ENCODE peak calls at places on chromosomes 5 and 9, in eight cellular contexts. Y is dorsolateral prefrontal cortex; I is neuronal stem cell; D is ovary; V is CD8-positive, alpha-beta T cell; S is adipocyte; Q is CD4-positive, alpha-beta T cell; C is colonic mucosa. G is an unnamed sample.

GRCh38 chr5:138932171-138932810 is 57.2 kb upstream of the LRRTM2 start:
- DNase-seq in Y (no peak), I (no peak), D (no peak), V (no peak), S (no peak), Q (no peak), C (no peak), G (no peak)

GRCh38 chr5:61637566-61637965 is 305.5 kb downstream of the ZSWIM6 start:
- DNase-seq in Y (no peak), I (no peak), D (no peak), V (no peak), S (peak; percentile 76), Q (no peak), C (no peak), G (no peak)

GRCh38 chr5:171336486-171337206 is 27.6 kb downstream of the TLX3 start:
- DNase-seq in Y (no peak), I (no peak), D (no peak), V (no peak), S (peak; percentile 88), Q (no peak), C (no peak), G (peak; percentile 52)

GRCh38 chr9:2292733-2293132 is 277.6 kb downstream of the SMARCA2 start:
- DNase-seq in Y (no peak), I (no peak), D (no peak), V (no peak), S (no peak), Q (no peak), C (no peak), G (no peak)

GRCh38 chr5:81878333-81878732 is 93.5 kb upstream of the ATG10 start:
- DNase-seq in Y (no peak), I (no peak), D (no peak), V (no peak), S (no peak), Q (no peak), C (no peak), G (no peak)

GRCh38 chr9:121746411-121746810 is 95.0 kb downstream of the DAB2IP start:
- DNase-seq in Y (no peak), I (no peak), D (no peak), V (no peak), S (no peak), Q (no peak), C (no peak), G (no peak)

GRCh38 chr5:537098-537497 is 12.8 kb upstream of the SLC9A3 start:
- DNase-seq in Y (no peak), I (no peak), D (no peak), V (no peak), S (no peak), Q (no peak), C (no peak), G (no peak)

GRCh38 chr5:101292199-101292598 is 389.1 kb upstream of the ST8SIA4 start:
- DNase-seq in Y (no peak), I (no peak), D (no peak), V (no peak), S (no peak), Q (no peak), C (no peak), G (no peak)

DNA sequence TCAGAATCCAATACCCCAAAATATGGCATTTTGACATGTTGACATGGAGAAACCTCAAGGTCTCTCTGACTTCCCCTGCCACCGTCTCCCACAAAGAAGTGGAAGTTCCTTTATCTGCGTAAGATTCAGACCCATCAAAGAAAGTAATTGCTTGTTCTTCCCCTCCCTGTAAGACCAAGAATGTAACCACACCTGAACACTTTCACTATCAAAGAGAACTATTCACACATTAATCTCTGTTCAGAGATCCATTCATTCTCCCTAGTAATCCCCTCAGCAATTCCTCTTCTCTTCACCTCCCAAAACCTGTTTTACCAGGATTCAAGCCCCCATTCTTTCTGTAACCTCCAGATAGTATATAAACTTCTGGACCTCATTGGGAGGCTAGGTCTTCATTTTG is 4.1 kb upstream of the SLC1A1 start:
- DNase-seq in Y (no peak), I (no peak), D (no peak), V (no peak), S (no peak), Q (no peak), C (no peak), G (no peak)
- H3K27me3 ChIP-seq in Y (no peaks in the 10 kb centered on the region), I (peaks cover 11% of the 10 kb centered on the region), D (no peaks in the 10 kb centered on the region), V (peaks cover 13% of the 10 kb centered on the region), S (no peaks in the 10 kb centered on the region), Q (peaks cover 19% of the 10 kb centered on the region), C (no peaks in the 10 kb centered on the region), G (peaks cover 3% of the 10 kb centered on the region)

DNA sequence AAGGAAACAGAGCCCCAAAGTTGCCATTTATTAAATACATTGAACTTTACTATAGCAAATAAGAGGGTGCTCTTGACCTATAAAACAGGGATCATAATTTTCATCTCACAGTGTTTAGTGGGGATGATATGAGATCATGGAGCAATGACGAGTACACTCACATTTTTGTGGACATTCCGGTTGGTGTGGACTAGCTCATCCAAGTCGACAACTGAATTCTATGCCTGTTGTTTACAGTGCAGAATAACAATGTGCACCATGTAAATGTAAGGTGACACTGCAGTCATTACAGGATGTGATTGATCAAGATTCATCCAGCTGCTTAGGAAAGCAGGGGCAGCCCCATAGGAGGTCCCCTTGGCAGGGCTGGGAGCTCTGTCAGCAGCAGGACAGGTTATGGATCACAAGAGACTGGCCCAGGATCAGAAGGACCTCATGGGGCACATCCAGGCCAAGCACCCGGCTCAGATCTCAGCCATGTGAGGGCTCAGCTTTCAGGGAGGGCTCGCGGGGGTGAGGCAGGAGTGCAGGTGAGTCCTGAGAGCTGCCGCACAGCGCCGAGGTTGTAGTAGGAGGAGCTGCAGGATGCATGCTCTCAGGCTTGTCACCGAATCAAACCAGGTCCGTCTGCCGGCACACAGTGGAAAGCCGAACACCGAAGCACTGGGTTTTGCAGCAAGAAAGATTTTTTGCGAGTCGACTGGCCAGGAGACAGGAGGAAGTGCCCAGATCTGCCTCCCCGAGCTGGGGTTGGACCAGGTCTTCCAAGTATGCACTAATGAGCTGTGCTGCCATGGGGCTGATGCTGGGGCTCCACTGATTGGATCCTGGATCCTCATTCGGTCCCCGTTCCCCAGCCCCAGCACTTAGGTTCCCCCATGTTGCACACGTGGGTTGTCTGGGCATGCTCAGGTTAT is 28.2 kb downstream of the MRPL36 start:
- DNase-seq in Y (no peak), I (no peak), D (no peak), V (no peak), S (no peak), Q (no peak), C (no peak), G (no peak)
- H3K27me3 ChIP-seq in Y (no peaks in the 10 kb centered on the region), I (no peaks in the 10 kb centered on the region), D (no peaks in the 10 kb centered on the region), V (no peaks in the 10 kb centered on the region), S (peaks cover 30% of the 10 kb centered on the region), Q (no peaks in the 10 kb centered on the region), C (no peaks in the 10 kb centered on the region), G (no peaks in the 10 kb centered on the region)

GRCh38 chr5:77867194-77867691 is 91.1 kb upstream of the TBCA start:
- DNase-seq in Y (no peak), I (no peak), D (no peak), V (no peak), S (peak; percentile 73), Q (no peak), C (no peak), G (peak; percentile 20)

GRCh38 chr5:77866198-77866597 is 90.1 kb upstream of the TBCA start:
- DNase-seq in Y (no peak), I (no peak), D (no peak), V (no peak), S (no peak), Q (no peak), C (no peak), G (no peak)

GRCh38 chr5:77867914-77868313 is 91.8 kb upstream of the TBCA start:
- DNase-seq in Y (peak; percentile 82), I (no peak), D (no peak), V (no peak), S (no peak), Q (no peak), C (no peak), G (no peak)

GRCh38 chr5:77863181-77863580 is 87.0 kb upstream of the TBCA start:
- DNase-seq in Y (no peak), I (no peak), D (no peak), V (no peak), S (no peak), Q (no peak), C (no peak), G (no peak)

DNA sequence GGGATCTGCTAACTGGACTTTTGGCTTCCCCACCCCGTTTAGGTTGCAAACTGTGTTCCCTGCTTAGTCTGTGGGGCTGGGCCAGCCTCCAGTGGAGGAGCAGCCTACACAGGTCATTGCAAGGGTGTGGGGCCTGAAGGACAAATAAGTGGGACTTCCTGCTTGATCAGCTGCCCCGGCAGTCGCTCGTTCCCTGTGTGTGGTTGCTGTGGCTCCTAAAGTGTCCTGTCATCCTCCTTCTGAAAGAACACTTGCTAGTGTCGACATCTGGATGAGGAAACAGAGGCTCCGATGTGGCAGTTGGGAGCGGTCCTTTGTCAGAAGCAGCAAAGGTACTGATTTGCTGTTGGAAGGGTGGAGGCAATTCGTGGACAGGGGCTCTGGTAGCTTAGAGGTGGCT is 88.9 kb upstream of the TBCA start:
- DNase-seq in Y (no peak), I (no peak), D (no peak), V (no peak), S (no peak), Q (no peak), C (no peak), G (no peak)
- H3K27me3 ChIP-seq in Y (no peaks in the 10 kb centered on the region), I (no peaks in the 10 kb centered on the region), D (no peaks in the 10 kb centered on the region), V (no peaks in the 10 kb centered on the region), S (no peaks in the 10 kb centered on the region), Q (no peaks in the 10 kb centered on the region), C (no peaks in the 10 kb centered on the region), G (peaks cover 2% of the 10 kb centered on the region)

GRCh38 chr9:16515879-16516289 is 354.6 kb downstream of the BNC2 start:
- DNase-seq in Y (no peak), I (no peak), D (peak; percentile 48), V (no peak), S (peak; percentile 79), Q (no peak), C (no peak), G (no peak)
- H3K27me3 ChIP-seq in Y (no peaks in the 10 kb centered on the region), I (no peaks in the 10 kb centered on the region), D (no peaks in the 10 kb centered on the region), V (no peaks in the 10 kb centered on the region), S (no peaks in the 10 kb centered on the region), Q (no peaks in the 10 kb centered on the region), C (no peaks in the 10 kb centered on the region), G (no peaks in the 10 kb centered on the region)

G was measured in bronchial epithelial cell.